ENCODE peak calls at places on chromosomes 16 and 17, in five cellular contexts. One of them, this sample, is unnamed.

GRCh38 chr16:14238756-14239155 is 167.6 kb downstream of the MRTFB start:
- DNase-seq in KG1: no peak
- DNase-seq in posterior cingulate gyrus: no peak
- DNase-seq in LHCN-M2: no peak
- DNase-seq in A172: no peak
- DNase-seq in this sample: no peak

GRCh38 chr17:21351366-21352065 is 24.6 kb upstream of the KCNJ12 start:
- DNase-seq in A172: no peak
- DNase-seq in posterior cingulate gyrus: no peak
- DNase-seq in LHCN-M2: no peak
- DNase-seq in KG1: no peak
- DNase-seq in this sample: no peak

GRCh38 chr16:35148748-35149147 is 1689.3 kb downstream of the TP53TG3F start:
- DNase-seq in A172: no peak
- DNase-seq in KG1: no peak
- DNase-seq in posterior cingulate gyrus: no peak
- DNase-seq in LHCN-M2: no peak
- DNase-seq in this sample: no peak

GRCh38 chr17:58224315-58224714 is 5.3 kb upstream of the MKS1 start:
- DNase-seq in A172: peak; percentile 79
- DNase-seq in LHCN-M2: peak; percentile 63
- DNase-seq in KG1: peak; percentile 6
- DNase-seq in posterior cingulate gyrus: no peak
- DNase-seq in this sample: no peak

GRCh38 chr17:31524926-31525800 is 133.7 kb downstream of the RAB11FIP4 start:
- DNase-seq in A172: peak; percentile 90
- DNase-seq in posterior cingulate gyrus: peak; percentile 70
- DNase-seq in LHCN-M2: peak; percentile 89
- DNase-seq in KG1: peak; percentile 74
- DNase-seq in this sample: peak; percentile 63

GRCh38 chr16:46904471-46904870 is 20.3 kb downstream of the GPT2 start:
- DNase-seq in A172: no peak
- DNase-seq in LHCN-M2: no peak
- DNase-seq in KG1: no peak
- DNase-seq in posterior cingulate gyrus: no peak
- DNase-seq in this sample: no peak

GRCh38 chr16:72974142-72974769 is 73.7 kb downstream of the ZFHX3 start:
- DNase-seq in A172: no peak
- DNase-seq in posterior cingulate gyrus: no peak
- DNase-seq in LHCN-M2: no peak
- DNase-seq in KG1: no peak
- DNase-seq in this sample: peak; percentile 48

GRCh38 chr16:51041546-51041945 is 109.5 kb downstream of the SALL1 start:
- DNase-seq in A172: no peak
- DNase-seq in posterior cingulate gyrus: no peak
- DNase-seq in LHCN-M2: no peak
- DNase-seq in KG1: no peak
- DNase-seq in this sample: no peak

GRCh38 chr16:82584553-82585152 is 42.1 kb upstream of the CDH13 start:
- DNase-seq in KG1: no peak
- DNase-seq in posterior cingulate gyrus: no peak
- DNase-seq in LHCN-M2: no peak
- DNase-seq in A172: no peak
- DNase-seq in this sample: peak; percentile 11

GRCh38 chr17:71914812-71915211 is 206.0 kb upstream of the SOX9 start:
- DNase-seq in LHCN-M2: no peak
- DNase-seq in A172: no peak
- DNase-seq in KG1: no peak
- DNase-seq in posterior cingulate gyrus: no peak
- DNase-seq in this sample: no peak

GRCh38 chr17:15479697-15480096 is 12.3 kb upstream of the CDRT4 start:
- DNase-seq in A172: peak; percentile 72
- DNase-seq in LHCN-M2: peak; percentile 72
- DNase-seq in KG1: no peak
- DNase-seq in posterior cingulate gyrus: no peak
- DNase-seq in this sample: no peak

This sample was measured in NCI-H2029.